ENCODE peak calls at places on chromosomes 12 and 14, in four cellular contexts. X is PC-3; Y is AG10803; C is stimulated activated naive B cell treated with anti-CD40 and anti-IgM and Interleukin-4, amounts not matched to agents 10 μg/mL and 1 μg/mL and 100 μg/mL, for 72 hours. O is an unnamed sample.

GRCh38 chr12:106149096-106149784 is 10.5 kb upstream of the NUAK1 start:
- DNase-seq in X (peak), Y (peak), C (no peak), O (no peak)

GRCh38 chr12:122847921-122848421 is 12.7 kb downstream of the HIP1R start:
- DNase-seq in X (no peak), Y (no peak), C (no peak), O (no peak)

GRCh38 chr14:56996721-56997399 is 186.6 kb upstream of the OTX2 start:
- DNase-seq in X (peak), Y (no peak), C (no peak), O (no peak)

GRCh38 chr12:39403376-39403775 is 39.5 kb downstream of the KIF21A start:
- DNase-seq in X (no peak), Y (no peak), C (no peak), O (no peak)

GRCh38 chr14:54727929-54728328 is 161.0 kb downstream of the SAMD4A start:
- DNase-seq in X (no peak), Y (peak), C (no peak), O (no peak)

GRCh38 chr12:89038831-89039509 is 313.3 kb downstream of the DUSP6 start:
- DNase-seq in X (no peak), Y (no peak), C (peak), O (no peak)

GRCh38 chr14:70416322-70416716 is 571 bp downstream of the SYNJ2BP start:
- DNase-seq in X (peak), Y (peak), C (no peak), O (no peak)

GRCh38 chr12:128089961-128090360 is 177.0 kb upstream of the TMEM132C start:
- DNase-seq in X (no peak), Y (no peak), C (no peak), O (no peak)

GRCh38 chr14:100056964-100057817 is 8.0 kb upstream of the EVL start:
- DNase-seq in X (peak), Y (peak), C (no peak), O (peak)

GRCh38 chr12:55955344-55955743 is 10.5 kb downstream of the PMEL start:
- DNase-seq in X (no peak), Y (no peak), C (no peak), O (no peak)

GRCh38 chr12:41917827-41918445 is 226.7 kb downstream of the GXYLT1 start:
- DNase-seq in X (peak), Y (no peak), C (no peak), O (no peak)

GRCh38 chr12:6262211-6262610 is 48.3 kb upstream of the PLEKHG6 start:
- DNase-seq in X (no peak), Y (no peak), C (no peak), O (no peak)

GRCh38 chr14:24674204-24674970 is 40.4 kb upstream of the GZMB start:
- DNase-seq in X (no peak), Y (no peak), C (no peak), O (peak)

GRCh38 chr12:6662602-6662905 is 365 bp downstream of the ING4 start:
- DNase-seq in X (no peak), Y (no peak), C (no peak), O (no peak)

GRCh38 chr12:22230280-22230794 is 104.2 kb downstream of the ST8SIA1 start:
- DNase-seq in X (peak), Y (peak), C (no peak), O (no peak)

GRCh38 chr12:43723134-43723533 is 35.5 kb downstream of the PUS7L start:
- DNase-seq in X (no peak), Y (no peak), C (no peak), O (no peak)

GRCh38 chr14:86915416-86915815 is 1077.6 kb downstream of the GALC start:
- DNase-seq in X (no peak), Y (peak), C (no peak), O (no peak)

GRCh38 chr14:76497550-76498484 is 121.9 kb downstream of the ESRRB start:
- DNase-seq in X (peak), Y (no peak), C (no peak), O (no peak)